ENCODE peak calls at places on chromosomes 4 and X, in eight cellular contexts. X, G, J, H, W, O, Y and E are unnamed samples. For H3K4me1, the result is how much of the 10 kb centered on the place peaks cover.

GRCh38 chrX:24294619-24295018 is 19.2 kb downstream of the SUPT20HL2 start:
- DNase-seq in X (peak), G (peak), J (peak), H (no peak), W (peak), O (peak), Y (peak), E (peak)

GRCh38 chrX:71941771-71942170 is 31.1 kb downstream of the NHSL2 start:
- DNase-seq in X (no peak), G (peak), J (no peak), H (no peak), W (peak), O (no peak), Y (no peak), E (peak)

GRCh38 chr4:114386637-114387233 is 211.9 kb upstream of the UGT8 start:
- DNase-seq in X (peak), G (peak), J (peak), H (peak), W (peak), O (peak), Y (peak), E (peak)

GRCh38 chrX:50799531-50799961 is 14.4 kb downstream of the SHROOM4 start:
- DNase-seq in X (no peak), G (peak), J (no peak), H (no peak), W (peak), O (no peak), Y (no peak), E (no peak)

GRCh38 chrX:25016938-25017598 is 1.3 kb upstream of the ARX start:
- DNase-seq in X (no peak), G (no peak), J (peak), H (no peak), W (no peak), O (no peak), Y (no peak), E (no peak)

GRCh38 chrX:54066841-54067240 is 22.6 kb upstream of the PHF8 start:
- DNase-seq in X (no peak), G (peak), J (no peak), H (no peak), W (no peak), O (no peak), Y (no peak), E (peak)

GRCh38 chrX:130082244-130083106 is 27.8 kb downstream of the ELF4 start:
- DNase-seq in X (no peak), G (peak), J (no peak), H (peak), W (no peak), O (peak), Y (no peak), E (no peak)

GRCh38 chrX:1598021-1598875 is 6.8 kb downstream of the AKAP17A start:
- DNase-seq in X (no peak), G (no peak), J (no peak), H (no peak), W (no peak), O (no peak), Y (no peak), E (no peak)

GRCh38 chr4:165779950-165780670 is 92.9 kb upstream of the TLL1 start:
- DNase-seq in X (no peak), G (no peak), J (no peak), H (no peak), W (no peak), O (no peak), Y (no peak), E (no peak)

GRCh38 chr4:6446538-6447451 is 25.6 kb downstream of the PPP2R2C start:
- DNase-seq in X (no peak), G (no peak), J (peak), H (no peak), W (no peak), O (no peak), Y (no peak), E (no peak)

GRCh38 chr4:122903766-122904165 is 18.6 kb downstream of the NUDT6 start:
- DNase-seq in X (no peak), G (no peak), J (no peak), H (no peak), W (no peak), O (no peak), Y (no peak), E (no peak)

GRCh38 chr4:112085156-112086035 is 59.9 kb upstream of the FAM241A start:
- DNase-seq in X (no peak), G (no peak), J (no peak), H (peak), W (no peak), O (no peak), Y (no peak), E (peak)

GRCh38 chrX:38055170-38055847 is 49.0 kb downstream of the SYTL5 start:
- DNase-seq in X (no peak), G (peak), J (no peak), H (no peak), W (no peak), O (no peak), Y (no peak), E (peak)

GRCh38 chr4:117560329-117560728 is 474.0 kb upstream of the NDST3 start:
- DNase-seq in X (peak), G (no peak), J (no peak), H (peak), W (no peak), O (no peak), Y (no peak), E (peak)

GRCh38 chr4:112509243-112510190 is 6.5 kb downstream of the NEUROG2 start:
- DNase-seq in X (peak), G (peak), J (peak), H (no peak), W (no peak), O (no peak), Y (peak), E (peak)

GRCh38 chrX:140949231-140949630 is 53.2 kb upstream of the SPANXB1 start:
- DNase-seq in X (no peak), G (no peak), J (no peak), H (no peak), W (no peak), O (no peak), Y (no peak), E (peak)

GRCh38 chr4:13933163-13933562 is 305.6 kb upstream of the BOD1L1 start:
- DNase-seq in X (peak), G (peak), J (no peak), H (no peak), W (peak), O (no peak), Y (no peak), E (no peak)

GRCh38 chrX:108737754-108738153 is 1.4 kb upstream of the IRS4 start:
- DNase-seq in X (no peak), G (no peak), J (no peak), H (no peak), W (no peak), O (no peak), Y (no peak), E (no peak)

GRCh38 chrX:96453139-96453538 is 231.5 kb upstream of the DIAPH2 start:
- DNase-seq in X (no peak), G (no peak), J (no peak), H (no peak), W (peak), O (no peak), Y (no peak), E (no peak)

GRCh38 chrX:39966186-39966585 is 131.6 kb downstream of the BCOR start:
- DNase-seq in X (no peak), G (no peak), J (no peak), H (no peak), W (no peak), O (no peak), Y (no peak), E (no peak)

GRCh38 chr4:117777721-117778120 is 256.6 kb upstream of the NDST3 start:
- DNase-seq in X (no peak), G (no peak), J (no peak), H (no peak), W (no peak), O (no peak), Y (no peak), E (peak)

GRCh38 chr4:150579591-150580234 is 2.2 kb upstream of the MAB21L2 start:
- DNase-seq in X (peak), G (peak), J (peak), H (no peak), W (peak), O (no peak), Y (peak), E (no peak)

GRCh38 chrX:48540015-48540350 is 469 bp downstream of the TBC1D25 start:
- DNase-seq in X (no peak), G (peak), J (no peak), H (peak), W (peak), O (no peak), Y (peak), E (no peak)

GRCh38 chr4:10112658-10113284 is 3.8 kb downstream of the WDR1 start:
- DNase-seq in X (no peak), G (no peak), J (no peak), H (no peak), W (no peak), O (no peak), Y (no peak), E (no peak)

GRCh38 chrX:151336809-151337208 is 60.2 kb upstream of the VMA21 start:
- DNase-seq in X (no peak), G (no peak), J (no peak), H (no peak), W (no peak), O (no peak), Y (no peak), E (no peak)

GRCh38 chr4:48594185-48594584 is 104.1 kb downstream of the ZAR1 start:
- DNase-seq in X (peak), G (no peak), J (peak), H (no peak), W (no peak), O (no peak), Y (no peak), E (no peak)

GRCh38 chrX:48697182-48697727 is 721 bp downstream of the SUV39H1 start:
- DNase-seq in X (peak), G (no peak), J (no peak), H (no peak), W (no peak), O (no peak), Y (no peak), E (no peak)

GRCh38 chr4:25913851-25914669 is at the start of gene SMIM20:
- DNase-seq in X (peak), G (peak), J (peak), H (peak), W (peak), O (peak), Y (peak), E (peak)

DNA sequence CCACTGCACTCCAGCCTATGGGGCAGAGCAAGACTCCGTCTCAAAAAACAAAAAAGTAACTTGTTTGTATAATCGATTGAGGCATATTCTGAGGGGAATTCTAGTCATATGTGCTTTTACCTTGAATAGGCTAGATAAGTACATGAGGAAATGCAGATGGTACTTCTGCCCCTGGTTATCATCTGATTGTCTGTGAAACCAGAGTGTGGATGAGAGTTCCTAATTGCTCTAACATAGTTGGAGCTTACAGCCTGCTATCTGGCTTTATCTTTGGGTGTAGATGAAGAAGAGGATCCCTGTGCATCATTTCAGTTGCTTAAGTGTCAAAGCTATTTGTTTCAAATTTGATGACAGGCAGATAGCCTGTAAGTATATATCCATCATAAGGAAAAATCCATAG is 205.1 kb downstream of the RAPGEF2 start:
- DNase-seq in X (no peak), G (no peak), J (no peak), H (no peak), W (no peak), O (no peak), Y (no peak), E (no peak)
- H3K4me1 ChIP-seq in X (under half), G (under half), J (under half), H (under half), W (under half), O (under half), Y (under half), E (under half)

GRCh38 chr4:125703443-125703842 is 388.7 kb downstream of the FAT4 start:
- DNase-seq in X (no peak), G (peak), J (no peak), H (no peak), W (peak), O (no peak), Y (no peak), E (peak)
- TF ChIP-seq EZH2phosphoT487 in X (no peak), G (no peak), J (no peak), H (no peak), W (peak), O (no peak), Y (no peak), E (no peak)

GRCh38 chr4:142356118-142356759 is 489.9 kb downstream of the INPP4B start:
- DNase-seq in X (no peak), G (no peak), J (no peak), H (no peak), W (no peak), O (no peak), Y (no peak), E (no peak)
- H3K4me1 ChIP-seq in X (under half), G (under half), J (under half), H (under half), W (under half), O (under half), Y (under half), E (under half)

GRCh38 chrX:69285881-69286545 is 120.8 kb upstream of the PJA1 start:
- DNase-seq in X (peak), G (peak), J (peak), H (peak), W (peak), O (peak), Y (peak), E (peak)
- TF ChIP-seq EZH2phosphoT487 in X (no peak), G (no peak), J (no peak), H (no peak), W (no peak), O (no peak), Y (no peak), E (no peak)

DNA sequence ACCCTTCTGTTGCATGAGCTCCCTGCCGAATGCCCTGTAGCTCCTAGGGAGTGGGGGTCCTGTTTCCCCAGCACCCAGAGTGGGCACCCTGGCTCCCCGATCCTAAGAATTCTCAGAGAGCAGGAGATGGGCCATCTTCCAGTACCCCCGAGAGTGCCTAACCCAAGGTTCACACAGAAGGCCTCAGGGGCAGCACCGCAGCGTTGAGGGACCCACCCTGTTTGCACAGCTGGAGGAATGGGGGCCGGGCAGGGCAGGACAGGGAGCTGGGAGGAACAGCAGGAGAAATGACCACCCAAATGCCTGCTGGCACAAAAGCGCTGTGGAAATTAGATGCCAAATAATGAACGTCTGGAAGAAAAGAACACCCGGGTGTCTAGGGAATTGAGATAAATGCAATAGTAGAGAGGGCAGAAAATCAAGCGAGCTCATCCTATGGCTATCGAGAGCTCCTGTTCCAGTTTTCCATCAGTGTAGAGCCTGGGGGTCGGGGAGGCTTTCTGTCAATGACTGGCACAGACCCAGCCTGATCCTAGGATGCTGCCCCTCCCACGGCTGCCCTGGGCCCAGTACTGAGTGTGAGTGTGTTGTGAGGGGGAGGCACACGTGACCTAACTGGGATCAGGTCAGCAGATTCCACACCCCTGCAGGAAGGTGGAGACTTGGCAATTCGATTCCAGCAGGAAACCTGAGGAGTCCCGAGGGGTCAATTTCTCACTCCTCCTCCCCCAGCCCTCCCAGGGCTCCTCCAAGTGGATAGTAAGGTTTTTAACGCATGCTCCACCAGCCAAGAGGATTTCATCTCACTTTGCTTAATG is 25.6 kb downstream of the SEPTIN6 start:
- DNase-seq in X (no peak), G (no peak), J (no peak), H (no peak), W (no peak), O (no peak), Y (peak), E (no peak)
- H3K4me1 ChIP-seq in X (under half), G (under half), J (under half), H (under half), W (under half), O (under half), Y (under half), E (under half)

GRCh38 chr4:87461281-87461700 is 38.9 kb downstream of the NUDT9 start:
- DNase-seq in X (no peak), G (peak), J (no peak), H (no peak), W (no peak), O (no peak), Y (no peak), E (peak)
- TF ChIP-seq EZH2phosphoT487 in X (no peak), G (no peak), J (no peak), H (no peak), W (no peak), O (no peak), Y (no peak), E (no peak)

DNA sequence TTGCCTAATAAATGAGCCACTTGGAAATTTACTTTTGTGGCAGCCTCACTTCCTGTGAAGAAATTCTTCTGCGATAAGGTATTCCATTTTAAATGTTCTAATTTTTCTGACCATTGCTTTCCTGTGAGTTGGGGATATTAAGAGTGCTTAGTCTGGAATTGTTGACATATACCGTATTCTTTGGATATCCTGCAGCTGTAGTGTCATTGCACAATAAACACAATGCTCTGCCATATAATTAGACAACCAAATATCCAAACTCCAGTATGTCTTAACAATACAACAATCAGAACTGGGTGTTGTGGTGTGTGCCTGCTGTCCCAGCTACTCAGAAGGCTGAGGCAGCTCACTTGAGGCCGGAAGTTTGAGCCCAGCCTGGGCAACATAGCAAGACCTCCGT is 99.4 kb downstream of the LUZP4 start:
- DNase-seq in X (no peak), G (no peak), J (no peak), H (no peak), W (no peak), O (no peak), Y (no peak), E (no peak)
- H3K4me1 ChIP-seq in X (under half), G (under half), J (under half), H (under half), W (under half), O (under half), Y (under half), E (under half)

GRCh38 chr4:16687011-16687410 is 211.4 kb downstream of the LDB2 start:
- DNase-seq in X (no peak), G (no peak), J (no peak), H (no peak), W (no peak), O (no peak), Y (no peak), E (no peak)
- TF ChIP-seq EZH2phosphoT487 in X (no peak), G (no peak), J (no peak), H (no peak), W (no peak), O (no peak), Y (no peak), E (no peak)